ENCODE peak calls at places on chromosome 1, in ten cellular contexts. P is epithelial cell of esophagus; W is fibroblast of the aortic adventitia; N is left ventricle myocardium inferior; Q is BE2C; J is CD8-positive, alpha-beta T cell; Y is heart right ventricle; V is ovary; S is naive thymus-derived CD4-positive, alpha-beta T cell; C is adipocyte. I is an unnamed sample.

GRCh38 chr1:84148758-84149157 is 4.7 kb downstream of the PRKACB start:
- DNase-seq in P (no peak), W (no peak), N (no peak), Q (no peak), J (no peak), Y (no peak), V (no peak), S (no peak), C (no peak), I (no peak)

GRCh38 chr1:90850181-90850924 is 133.3 kb upstream of the BARHL2 start:
- DNase-seq in P (no peak), W (peak), N (no peak), Q (no peak), J (no peak), Y (peak), V (peak), S (no peak), C (peak), I (no peak)

GRCh38 chr1:63774617-63775417 is 1.0 kb downstream of the ROR1 start:
- DNase-seq in P (peak), W (peak), N (peak), Q (peak), J (no peak), Y (peak), V (peak), S (no peak), C (peak), I (peak)

GRCh38 chr1:158115126-158115525 is 65.6 kb upstream of the CD1D start:
- DNase-seq in P (no peak), W (no peak), N (no peak), Q (no peak), J (no peak), Y (no peak), V (no peak), S (no peak), C (no peak), I (no peak)

GRCh38 chr1:55214903-55215193 is 316 bp downstream of the USP24 start:
- DNase-seq in P (no peak), W (no peak), N (peak), Q (peak), J (no peak), Y (peak), V (peak), S (no peak), C (peak), I (no peak)

GRCh38 chr1:67760030-67760821 is 73.0 kb downstream of the GNG12 start:
- DNase-seq in P (peak), W (peak), N (peak), Q (peak), J (peak), Y (peak), V (peak), S (peak), C (peak), I (peak)

GRCh38 chr1:246934777-246935176 is 3.0 kb upstream of the AHCTF1 start:
- DNase-seq in P (no peak), W (no peak), N (no peak), Q (no peak), J (no peak), Y (no peak), V (no peak), S (no peak), C (no peak), I (no peak)

GRCh38 chr1:10561955-10562354 is 87.2 kb downstream of the PEX14 start:
- DNase-seq in P (peak), W (no peak), N (no peak), Q (no peak), J (no peak), Y (no peak), V (no peak), S (no peak), C (no peak), I (no peak)

GRCh38 chr1:228546541-228547463 is 59.6 kb downstream of the RNF187 start:
- DNase-seq in P (no peak), W (no peak), N (no peak), Q (no peak), J (no peak), Y (no peak), V (no peak), S (no peak), C (no peak), I (no peak)

GRCh38 chr1:22131875-22132486 is 10.9 kb downstream of the WNT4 start:
- DNase-seq in P (peak), W (no peak), N (no peak), Q (peak), J (peak), Y (no peak), V (no peak), S (peak), C (peak), I (peak)

GRCh38 chr1:112677501-112677900 is 3.0 kb downstream of the MOV10 start:
- DNase-seq in P (no peak), W (no peak), N (no peak), Q (no peak), J (no peak), Y (no peak), V (no peak), S (no peak), C (no peak), I (no peak)
- H3K4me3 ChIP-seq in P (no peak), W (no peak), N (no peak), Q (no peak), J (no peak), Y (no peak), V (no peak), S (no peak), C (no peak), I (no peak)

GRCh38 chr1:9181990-9182783 is 52.4 kb upstream of the H6PD start:
- DNase-seq in P (peak), W (peak), N (peak), Q (no peak), J (no peak), Y (peak), V (peak), S (no peak), C (peak), I (peak)
- H3K4me3 ChIP-seq in P (peak), W (peak), N (peak), Q (no peak), J (peak), Y (peak), V (peak), S (peak), C (peak), I (peak)

GRCh38 chr1:42674682-42675081 is 7.5 kb upstream of the YBX1 start:
- DNase-seq in P (no peak), W (no peak), N (peak), Q (no peak), J (no peak), Y (no peak), V (no peak), S (no peak), C (no peak), I (no peak)

GRCh38 chr1:42669936-42670335 is 11.7 kb downstream of the PPIH start:
- DNase-seq in P (no peak), W (no peak), N (no peak), Q (no peak), J (no peak), Y (no peak), V (no peak), S (no peak), C (no peak), I (no peak)

GRCh38 chr1:42675467-42675866 is 6.8 kb upstream of the YBX1 start:
- DNase-seq in P (peak), W (no peak), N (no peak), Q (no peak), J (no peak), Y (no peak), V (no peak), S (no peak), C (no peak), I (no peak)

GRCh38 chr1:42674214-42674613 is 8.0 kb upstream of the YBX1 start:
- DNase-seq in P (no peak), W (no peak), N (no peak), Q (no peak), J (no peak), Y (no peak), V (no peak), S (no peak), C (no peak), I (no peak)

GRCh38 chr1:42670425-42670824 is 11.8 kb upstream of the YBX1 start:
- DNase-seq in P (no peak), W (no peak), N (no peak), Q (no peak), J (no peak), Y (no peak), V (no peak), S (no peak), C (no peak), I (no peak)
- H3K4me3 ChIP-seq in P (no peak), W (no peak), N (no peak), Q (no peak), J (no peak), Y (no peak), V (no peak), S (no peak), C (no peak), I (no peak)

GRCh38 chr1:27632387-27633297 is 2.3 kb downstream of the FGR start:
- DNase-seq in P (no peak), W (no peak), N (no peak), Q (no peak), J (no peak), Y (no peak), V (no peak), S (no peak), C (no peak), I (peak)
- H3K4me3 ChIP-seq in P (no peak), W (no peak), N (peak), Q (no peak), J (peak), Y (no peak), V (no peak), S (peak), C (no peak), I (no peak)

I was measured in GM06990.